ENCODE peak calls at places on chromosome 16, in nine cellular contexts. G is tibial artery, Z is MM.1S, T is AG09309, I is AG04450, S is colonic mucosa, A is thyroid gland, X is endothelial cell of umbilical vein, N is GM12865. Q is an unnamed sample.

GRCh38 chr16:23482778-23483177 is 27.5 kb downstream of the GGA2 start:
- DNase-seq in G (no peak), Z (no peak), T (no peak), I (no peak), S (no peak), A (no peak), X (no peak), N (no peak), Q (no peak)

GRCh38 chr16:67460168-67460567 is 20.8 kb downstream of the ATP6V0D1 start:
- DNase-seq in G (no peak), Z (no peak), T (no peak), I (no peak), S (peak), A (no peak), X (no peak), N (no peak), Q (no peak)

GRCh38 chr16:566475-567361 is at the start of gene NHLRC4:
- DNase-seq in G (peak), Z (peak), T (no peak), I (no peak), S (peak), A (peak), X (peak), N (peak), Q (no peak)

GRCh38 chr16:20402651-20403050 is 1.9 kb downstream of the PDILT start:
- DNase-seq in G (no peak), Z (no peak), T (no peak), I (no peak), S (no peak), A (no peak), X (no peak), N (no peak), Q (no peak)

GRCh38 chr16:241866-242265 is 7.2 kb downstream of the FAM234A start:
- DNase-seq in G (no peak), Z (no peak), T (no peak), I (no peak), S (no peak), A (no peak), X (no peak), N (no peak), Q (no peak)

GRCh38 chr16:75593825-75594820 is 27.9 kb downstream of the GABARAPL2 start:
- DNase-seq in G (no peak), Z (no peak), T (peak), I (no peak), S (no peak), A (no peak), X (peak), N (no peak), Q (no peak)

GRCh38 chr16:87948119-87948545 is 3.1 kb upstream of the BANP start:
- DNase-seq in G (no peak), Z (no peak), T (no peak), I (no peak), S (no peak), A (no peak), X (no peak), N (no peak), Q (no peak)

GRCh38 chr16:6884002-6884401 is 448.6 kb upstream of the RBFOX1 start:
- DNase-seq in G (no peak), Z (no peak), T (no peak), I (no peak), S (no peak), A (peak), X (no peak), N (no peak), Q (no peak)

GRCh38 chr16:25199457-25199856 is 17.3 kb upstream of the AQP8 start:
- DNase-seq in G (no peak), Z (no peak), T (no peak), I (no peak), S (no peak), A (no peak), X (no peak), N (no peak), Q (no peak)

GRCh38 chr16:30069575-30070462 is 4.3 kb downstream of the ALDOA start:
- DNase-seq in G (no peak), Z (no peak), T (no peak), I (no peak), S (no peak), A (peak), X (no peak), N (no peak), Q (no peak)

GRCh38 chr16:5709889-5710288 is 612.3 kb upstream of the EEF2KMT start:
- DNase-seq in G (no peak), Z (peak), T (no peak), I (no peak), S (no peak), A (no peak), X (no peak), N (peak), Q (no peak)

GRCh38 chr16:75203106-75203505 is 3.9 kb downstream of the CTRB2 start:
- DNase-seq in G (peak), Z (no peak), T (no peak), I (no peak), S (no peak), A (no peak), X (no peak), N (no peak), Q (no peak)

GRCh38 chr16:11619327-11619851 is 32.7 kb upstream of the LITAF start:
- DNase-seq in G (peak), Z (peak), T (no peak), I (no peak), S (no peak), A (peak), X (no peak), N (peak), Q (no peak)

GRCh38 chr16:12583237-12583897 is 220.3 kb downstream of the CPPED1 start:
- DNase-seq in G (no peak), Z (no peak), T (no peak), I (no peak), S (no peak), A (no peak), X (no peak), N (no peak), Q (no peak)

GRCh38 chr16:778909-779527 is 9.2 kb downstream of the RPUSD1 start:
- DNase-seq in G (no peak), Z (no peak), T (no peak), I (no peak), S (no peak), A (no peak), X (no peak), N (no peak), Q (no peak)

GRCh38 chr16:82643136-82643535 is 16.4 kb downstream of the CDH13 start:
- DNase-seq in G (no peak), Z (peak), T (no peak), I (no peak), S (no peak), A (no peak), X (no peak), N (peak), Q (no peak)

GRCh38 chr16:23248261-23249194 is 53.6 kb upstream of the SCNN1B start:
- DNase-seq in G (no peak), Z (no peak), T (no peak), I (no peak), S (no peak), A (peak), X (no peak), N (no peak), Q (no peak)

GRCh38 chr16:11107781-11108465 is 148.1 kb downstream of the SOCS1 start:
- DNase-seq in G (no peak), Z (no peak), T (no peak), I (no peak), S (no peak), A (no peak), X (no peak), N (no peak), Q (no peak)

GRCh38 chr16:82229800-82230619 is 60.0 kb upstream of the MPHOSPH6 start:
- DNase-seq in G (no peak), Z (peak), T (peak), I (peak), S (peak), A (peak), X (peak), N (peak), Q (peak)

GRCh38 chr16:75627856-75628255 is 4.8 kb upstream of the ADAT1 start:
- DNase-seq in G (no peak), Z (no peak), T (no peak), I (no peak), S (no peak), A (no peak), X (peak), N (no peak), Q (no peak)

GRCh38 chr16:28297784-28298510 is 5.6 kb downstream of the SBK1 start:
- DNase-seq in G (no peak), Z (no peak), T (no peak), I (no peak), S (no peak), A (peak), X (no peak), N (no peak), Q (no peak)

GRCh38 chr16:70576431-70577255 is 53.0 kb downstream of the SF3B3 start:
- DNase-seq in G (peak), Z (peak), T (peak), I (peak), S (peak), A (no peak), X (peak), N (peak), Q (no peak)

GRCh38 chr16:24077989-24078388 is 178.1 kb upstream of the CACNG3 start:
- DNase-seq in G (no peak), Z (no peak), T (no peak), I (no peak), S (no peak), A (no peak), X (no peak), N (no peak), Q (no peak)

GRCh38 chr16:53771655-53772497 is 67.9 kb downstream of the FTO start:
- DNase-seq in G (no peak), Z (no peak), T (no peak), I (no peak), S (no peak), A (no peak), X (no peak), N (no peak), Q (no peak)

GRCh38 chr16:14186007-14186953 is 115.2 kb downstream of the MRTFB start:
- DNase-seq in G (peak), Z (no peak), T (peak), I (peak), S (no peak), A (no peak), X (peak), N (peak), Q (peak)

GRCh38 chr16:8655184-8655717 is 19.2 kb upstream of the ABAT start:
- DNase-seq in G (no peak), Z (peak), T (no peak), I (no peak), S (peak), A (no peak), X (peak), N (peak), Q (no peak)

GRCh38 chr16:18068477-18068876 is 268.1 kb downstream of the NPIPA8 start:
- DNase-seq in G (no peak), Z (no peak), T (no peak), I (no peak), S (no peak), A (no peak), X (no peak), N (no peak), Q (no peak)

GRCh38 chr16:12679660-12680272 is 123.9 kb downstream of the CPPED1 start:
- DNase-seq in G (no peak), Z (no peak), T (no peak), I (no peak), S (no peak), A (no peak), X (no peak), N (no peak), Q (no peak)

GRCh38 chr16:27427538-27427937 is 25.6 kb downstream of the IL21R start:
- DNase-seq in G (no peak), Z (no peak), T (no peak), I (no peak), S (peak), A (no peak), X (no peak), N (peak), Q (no peak)

GRCh38 chr16:72216767-72217166 is 44.8 kb upstream of the PMFBP1 start:
- DNase-seq in G (no peak), Z (no peak), T (no peak), I (no peak), S (no peak), A (no peak), X (no peak), N (no peak), Q (no peak)

GRCh38 chr16:69451166-69451565 is 26.7 kb downstream of the CYB5B start:
- DNase-seq in G (no peak), Z (no peak), T (no peak), I (no peak), S (no peak), A (no peak), X (no peak), N (no peak), Q (no peak)

GRCh38 chr16:13631916-13632315 is 288.0 kb upstream of the ERCC4 start:
- DNase-seq in G (no peak), Z (no peak), T (no peak), I (no peak), S (no peak), A (no peak), X (no peak), N (no peak), Q (no peak)

GRCh38 chr16:81522141-81522701 is 77.6 kb downstream of the CMIP start:
- DNase-seq in G (no peak), Z (no peak), T (no peak), I (no peak), S (no peak), A (no peak), X (no peak), N (no peak), Q (no peak)

GRCh38 chr16:29009838-29010166 is 24.9 kb downstream of the LAT start:
- DNase-seq in G (no peak), Z (no peak), T (no peak), I (no peak), S (no peak), A (no peak), X (no peak), N (no peak), Q (no peak)

GRCh38 chr16:50407351-50407750 is 38.6 kb upstream of the BRD7 start:
- DNase-seq in G (no peak), Z (no peak), T (no peak), I (no peak), S (no peak), A (no peak), X (no peak), N (no peak), Q (no peak)
- H3K4me3 ChIP-seq in G (no peak), Z (no peak), T (no peak), I (no peak), S (no peak), A (no peak), X (no peak), N (no peak), Q (no peak)

DNA sequence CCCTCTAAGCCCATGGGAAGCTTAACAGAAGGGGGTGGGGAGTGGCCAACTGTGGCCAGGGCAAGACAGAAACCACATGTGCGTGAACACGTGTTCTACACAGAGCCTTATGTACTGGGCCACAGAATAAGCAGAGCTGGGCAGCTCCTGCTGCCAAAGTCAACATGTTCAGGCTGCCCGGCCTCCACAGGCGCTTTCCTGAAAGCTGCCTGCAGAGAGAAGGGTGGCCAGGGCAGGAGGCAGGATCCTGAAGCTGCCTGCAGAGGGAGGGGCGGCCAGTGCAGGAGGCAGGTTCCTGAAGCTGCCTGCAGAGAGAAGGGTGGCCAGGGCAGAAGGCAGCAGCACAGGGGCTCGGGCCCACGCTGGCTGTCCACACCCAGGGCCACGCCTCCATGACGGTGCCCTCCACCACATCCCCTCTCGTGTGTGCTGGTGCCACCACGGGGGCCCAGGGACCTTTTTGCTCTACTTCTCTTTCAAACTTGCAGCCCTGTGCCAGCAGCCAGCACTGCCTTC is 79.5 kb downstream of the ANKRD11 start:
- DNase-seq in G (peak), Z (no peak), T (peak), I (peak), S (peak), A (peak), X (peak), N (no peak), Q (peak)
- TF ChIP-seq CTCF in G (peak), Z (no peak), T (no peak), I (peak), S (no peak), A (peak), X (peak), N (no peak), Q (peak)

GRCh38 chr16:31715915-31716314 is 157.7 kb upstream of the ZNF267 start:
- DNase-seq in G (no peak), Z (no peak), T (no peak), I (no peak), S (no peak), A (no peak), X (no peak), N (no peak), Q (no peak)
- H3K4me3 ChIP-seq in G (no peak), Z (no peak), T (no peak), I (no peak), S (no peak), A (no peak), X (no peak), N (no peak), Q (no peak)

GRCh38 chr16:55043499-55043898 is 112.8 kb downstream of the IRX5 start:
- DNase-seq in G (no peak), Z (no peak), T (no peak), I (no peak), S (no peak), A (no peak), X (no peak), N (no peak), Q (no peak)
- TF ChIP-seq CTCF in G (no peak), Z (no peak), T (no peak), I (no peak), S (no peak), A (no peak), X (no peak), N (no peak), Q (no peak)

GRCh38 chr16:3882531-3882930 is 2.0 kb upstream of the CREBBP start:
- DNase-seq in G (no peak), Z (no peak), T (no peak), I (no peak), S (no peak), A (no peak), X (no peak), N (no peak), Q (no peak)

GRCh38 chr16:3879258-3879886 is 1.1 kb downstream of the CREBBP start:
- DNase-seq in G (no peak), Z (peak), T (no peak), I (no peak), S (peak), A (peak), X (no peak), N (no peak), Q (no peak)

GRCh38 chr16:3880623-3881498 is at the start of gene CREBBP:
- DNase-seq in G (peak), Z (peak), T (peak), I (peak), S (peak), A (peak), X (peak), N (peak), Q (peak)

GRCh38 chr16:3879887-3880564 is 487 bp downstream of the CREBBP start:
- DNase-seq in G (peak), Z (peak), T (no peak), I (no peak), S (peak), A (peak), X (peak), N (peak), Q (no peak)

DNA sequence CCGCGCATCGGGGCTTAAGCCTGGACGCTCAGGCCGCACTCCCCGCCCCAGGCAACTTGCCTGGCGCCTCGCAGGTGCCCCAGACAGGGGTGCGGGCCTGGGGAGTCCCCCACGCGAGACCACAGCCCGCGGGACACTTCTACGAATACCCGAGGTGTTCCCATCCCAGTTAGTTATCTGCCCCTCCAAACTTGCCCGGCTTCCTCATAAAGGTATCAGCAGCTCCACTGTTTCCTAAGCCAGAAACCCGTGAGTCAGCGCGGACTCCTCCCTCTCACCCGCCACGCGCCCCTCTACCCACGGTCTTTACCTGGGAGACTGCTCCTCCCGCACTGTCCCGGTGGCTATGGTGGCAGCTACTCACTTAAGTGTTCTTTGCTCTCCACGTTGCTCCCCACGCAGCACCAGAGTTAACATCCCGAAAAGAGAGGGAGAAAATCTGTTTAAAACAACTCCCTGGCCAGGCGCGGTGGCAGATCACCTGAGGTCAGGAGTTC is 1.0 kb upstream of the CREBBP start:
- DNase-seq in G (no peak), Z (no peak), T (no peak), I (no peak), S (no peak), A (no peak), X (no peak), N (no peak), Q (no peak)
- H3K4me3 ChIP-seq in G (peak), Z (no peak), T (peak), I (peak), S (peak), A (no peak), X (peak), N (peak), Q (peak)

GRCh38 chr16:1932050-1933028 is 10.7 kb downstream of the MSRB1 start:
- DNase-seq in G (no peak), Z (no peak), T (no peak), I (no peak), S (peak), A (peak), X (no peak), N (no peak), Q (no peak)

GRCh38 chr16:1930338-1930720 is 12.1 kb upstream of the HS3ST6 start:
- DNase-seq in G (no peak), Z (no peak), T (no peak), I (no peak), S (no peak), A (no peak), X (no peak), N (no peak), Q (no peak)

GRCh38 chr16:1933097-1933661 is 9.8 kb downstream of the MSRB1 start:
- DNase-seq in G (no peak), Z (no peak), T (no peak), I (no peak), S (no peak), A (no peak), X (no peak), N (no peak), Q (no peak)

GRCh38 chr16:1929105-1929504 is 10.9 kb upstream of the HS3ST6 start:
- DNase-seq in G (no peak), Z (peak), T (no peak), I (no peak), S (peak), A (peak), X (no peak), N (no peak), Q (no peak)

DNA sequence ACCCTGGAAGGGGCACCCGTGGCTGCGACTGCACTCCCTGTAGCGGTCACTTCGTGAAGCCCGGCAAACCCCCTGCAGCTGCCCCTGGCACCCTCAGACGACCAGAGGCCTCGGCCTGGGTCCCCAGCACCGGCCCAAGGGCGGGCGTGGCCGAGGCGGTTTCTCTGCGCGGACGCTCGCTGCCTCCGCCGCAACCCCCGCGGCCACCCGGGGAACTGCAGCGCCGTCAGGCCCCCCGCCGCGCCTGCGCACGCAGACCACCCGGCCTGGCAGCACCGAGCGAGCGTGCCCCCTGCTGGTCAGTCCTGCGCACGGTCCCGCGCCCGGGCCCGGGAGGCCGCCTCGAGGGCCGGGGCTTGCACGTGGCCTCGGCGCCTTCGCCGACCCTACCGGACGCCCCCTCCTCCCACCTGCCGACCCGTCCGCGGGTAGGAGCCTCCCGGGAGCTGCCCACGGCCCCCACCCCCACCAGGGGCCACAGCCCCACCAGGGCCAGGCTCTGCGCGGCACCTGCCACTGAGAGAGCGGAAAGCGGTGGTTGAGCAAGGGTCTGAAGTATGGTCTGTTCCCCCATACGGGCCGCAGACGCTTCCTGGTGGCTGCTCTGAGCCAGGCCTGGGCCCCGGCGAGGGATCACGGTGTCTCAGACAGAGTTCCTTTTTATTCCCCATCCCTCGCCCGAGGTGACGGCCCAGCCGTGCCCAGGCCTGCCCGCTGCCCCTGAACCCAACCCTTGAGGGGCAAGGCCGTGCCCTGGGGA is 11.5 kb upstream of the HS3ST6 start:
- DNase-seq in G (peak), Z (peak), T (peak), I (peak), S (peak), A (peak), X (peak), N (peak), Q (no peak)
- TF ChIP-seq CTCF in G (peak), Z (peak), T (peak), I (peak), S (peak), A (peak), X (peak), N (peak), Q (peak)